ENCODE peak calls at places on chromosomes 11 and 22, in four cellular contexts. L is astrocyte of the cerebellum, Z is body of pancreas, S is pancreas. J is an unnamed sample.

GRCh38 chr11:112504056-112504455 is 243.4 kb upstream of the PLET1 start:
- DNase-seq in L (no peak), Z (no peak), S (no peak), J (no peak)

GRCh38 chr22:19041403-19042074 is 80.7 kb downstream of the DGCR2 start:
- DNase-seq in L (no peak), Z (no peak), S (no peak), J (no peak)

GRCh38 chr11:2750601-2751522 is 51.1 kb upstream of the KCNQ1OT1 start:
- DNase-seq in L (no peak), Z (peak; percentile 43), S (no peak), J (no peak)

GRCh38 chr11:110525883-110526282 is 96.1 kb downstream of the FDX1 start:
- DNase-seq in L (peak; percentile 71), Z (no peak), S (no peak), J (peak; percentile 74)

GRCh38 chr11:105139669-105140068 is at the start of gene CARD18:
- DNase-seq in L (no peak), Z (no peak), S (no peak), J (no peak)

GRCh38 chr11:111983187-111983986 is 41.8 kb upstream of the DLAT start:
- DNase-seq in L (no peak), Z (peak; percentile 79), S (peak; percentile 83), J (no peak)

GRCh38 chr11:46560300-46561025 is 33.4 kb downstream of the AMBRA1 start:
- DNase-seq in L (peak; percentile 27), Z (no peak), S (no peak), J (no peak)

GRCh38 chr11:1157341-1157644 is 460 bp upstream of the MUC5AC start:
- DNase-seq in L (no peak), Z (no peak), S (no peak), J (no peak)

GRCh38 chr11:17511571-17511970 is 32.6 kb downstream of the USH1C start:
- DNase-seq in L (no peak), Z (no peak), S (no peak), J (no peak)

DNA sequence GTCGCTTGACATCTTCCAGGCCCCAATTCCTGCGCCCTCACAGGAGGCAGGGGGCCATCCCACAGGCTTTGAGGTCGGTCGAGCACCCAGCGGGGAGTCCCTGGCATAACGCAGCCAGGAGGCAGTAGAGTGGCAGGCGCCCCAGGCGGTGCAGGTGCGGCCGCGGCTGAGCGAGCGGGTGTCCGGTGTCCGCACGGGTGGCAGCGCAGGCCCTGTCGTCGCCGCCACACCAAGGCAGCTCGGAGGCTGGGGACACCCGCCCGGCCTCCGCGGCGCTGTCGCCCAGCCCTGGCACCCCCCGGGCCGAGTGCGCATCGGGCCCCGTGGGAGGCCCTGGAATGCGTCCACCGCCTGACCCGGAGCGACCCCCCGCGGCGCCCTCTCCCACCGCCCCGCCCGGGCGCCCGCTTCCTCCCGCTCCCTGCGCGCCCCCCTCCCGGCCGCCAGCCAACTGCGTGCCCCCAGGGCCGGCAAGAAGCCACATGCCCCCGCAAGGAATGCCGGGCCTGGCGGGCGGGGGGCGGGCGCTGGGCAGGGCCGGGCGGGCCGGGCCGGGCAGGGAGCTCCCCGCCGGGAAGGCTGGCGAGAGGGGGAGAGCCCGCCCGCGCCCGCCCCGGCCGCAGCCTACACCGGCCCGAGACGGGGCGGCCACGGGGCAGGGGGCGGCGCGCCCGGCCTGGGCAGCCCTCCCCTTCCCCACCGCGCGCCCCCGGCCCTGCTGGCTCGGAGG is 33.9 kb downstream of the PRDM11 start:
- DNase-seq in L (no peak), Z (peak; percentile 77), S (peak; percentile 60), J (no peak)
- H3K4me3 ChIP-seq in L (peak overlapping the region; percentile 40), Z (peak overlapping the region; percentile 27), S (peak overlapping the region; percentile 53), J (peak overlapping the region; percentile 44)

GRCh38 chr22:39077513-39077840 is 402 bp downstream of the APOBEC3G start:
- DNase-seq in L (no peak), Z (no peak), S (no peak), J (no peak)
- H3K4me3 ChIP-seq in L (peak overlapping the region; percentile 28), Z (no peak overlapping the region), S (no peak overlapping the region), J (peak overlapping the region; percentile 42)

DNA sequence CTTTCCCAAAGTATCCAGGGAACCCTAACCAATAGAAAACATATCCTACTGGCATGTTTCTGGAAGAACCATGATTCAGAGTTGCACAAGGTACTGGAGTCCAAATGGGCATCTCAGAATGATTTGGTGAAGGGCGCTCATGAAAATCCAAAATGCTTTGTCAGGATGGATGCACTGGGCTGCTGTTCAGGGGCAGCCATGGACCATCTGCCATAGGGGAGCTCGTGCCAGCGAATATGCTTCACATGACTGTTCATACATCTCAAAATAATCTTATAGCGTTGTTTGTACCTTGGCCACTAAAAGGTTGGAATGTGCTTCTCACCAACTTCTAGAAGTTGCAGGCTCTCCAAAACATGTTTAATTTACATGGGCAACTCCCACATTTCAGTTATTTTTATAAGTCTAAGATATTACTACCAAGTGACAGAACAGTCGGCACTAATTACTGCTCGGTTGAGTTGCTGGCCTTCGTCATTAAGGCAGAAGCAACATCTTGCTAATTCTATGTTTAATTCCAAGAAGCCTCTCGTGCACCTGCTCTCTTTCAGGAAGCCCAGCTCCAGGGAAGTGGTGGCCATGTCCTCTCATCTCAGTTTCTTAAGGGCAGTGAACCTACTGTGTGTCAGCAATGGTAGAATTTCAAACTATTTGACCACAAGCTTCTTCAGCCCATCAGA is 1497.7 kb downstream of the TBC1D22A start:
- DNase-seq in L (no peak), Z (no peak), S (no peak), J (no peak)
- H3K4me3 ChIP-seq in L (no peak overlapping the region), Z (no peak overlapping the region), S (no peak overlapping the region), J (no peak overlapping the region)

DNA sequence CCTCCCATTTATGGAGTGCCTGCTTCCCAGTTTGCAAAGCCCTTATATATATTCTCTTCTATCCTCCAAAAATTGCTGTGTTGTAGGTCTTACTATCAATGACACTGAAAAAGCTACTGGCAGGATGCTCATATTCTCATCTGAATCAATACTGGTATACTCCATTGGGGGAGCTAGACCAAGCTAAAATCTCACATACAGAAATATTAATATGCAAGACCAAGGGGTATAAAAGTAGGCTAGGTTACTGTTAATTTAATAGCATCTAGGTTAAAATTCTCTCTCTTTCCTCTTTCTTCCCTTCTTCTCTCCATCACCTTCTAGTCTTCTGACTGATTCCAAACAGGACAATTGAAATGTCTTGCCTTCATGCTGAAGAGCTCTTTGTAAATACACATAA is 17.1 kb upstream of the BDNF start:
- DNase-seq in L (no peak), Z (no peak), S (no peak), J (no peak)
- H3K4me3 ChIP-seq in L (no peak overlapping the region), Z (no peak overlapping the region), S (no peak overlapping the region), J (no peak overlapping the region)

GRCh38 chr22:30301995-30302809 is 12.9 kb upstream of the CASTOR1 start:
- DNase-seq in L (peak; percentile 89), Z (no peak), S (no peak), J (peak; percentile 52)

GRCh38 chr22:30298005-30298701 is 8.8 kb upstream of the CASTOR1 start:
- DNase-seq in L (no peak), Z (peak; percentile 60), S (no peak), J (no peak)

GRCh38 chr22:30297276-30298004 is 8.1 kb upstream of the CASTOR1 start:
- DNase-seq in L (no peak), Z (no peak), S (no peak), J (no peak)

GRCh38 chr22:30296851-30297250 is 7.5 kb upstream of the CASTOR1 start:
- DNase-seq in L (no peak), Z (no peak), S (no peak), J (no peak)

DNA sequence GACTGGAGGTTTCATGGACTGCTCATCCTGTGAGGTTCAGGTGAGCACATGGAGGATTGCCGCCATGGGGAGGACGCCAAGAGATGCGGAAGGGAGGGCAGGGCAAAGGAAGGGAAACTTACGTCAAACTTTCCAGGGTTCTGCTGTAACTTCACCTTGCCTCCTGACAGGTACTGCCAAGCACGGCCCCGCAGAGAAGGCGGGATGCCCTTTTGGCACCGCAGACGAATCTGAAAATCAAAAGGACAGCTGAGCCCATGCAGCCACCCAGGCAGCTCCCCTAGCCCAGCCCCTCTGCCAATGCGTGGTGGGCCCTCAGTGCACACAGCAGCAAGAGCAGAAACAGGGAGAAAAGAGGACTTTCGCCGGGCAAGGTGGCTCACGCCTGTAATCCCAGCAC is 10.0 kb upstream of the CASTOR1 start:
- DNase-seq in L (no peak), Z (no peak), S (no peak), J (no peak)
- H3K4me3 ChIP-seq in L (no peak overlapping the region), Z (no peak overlapping the region), S (no peak overlapping the region), J (no peak overlapping the region)

GRCh38 chr22:36405221-36405631 is 17.5 kb upstream of the MYH9 start:
- DNase-seq in L (no peak), Z (no peak), S (no peak), J (no peak)

GRCh38 chr22:36405671-36406070 is 17.9 kb upstream of the MYH9 start:
- DNase-seq in L (no peak), Z (no peak), S (no peak), J (no peak)

GRCh38 chr22:36406721-36407120 is 19.0 kb upstream of the MYH9 start:
- DNase-seq in L (no peak), Z (no peak), S (no peak), J (no peak)

GRCh38 chr22:36404436-36404835 is 16.7 kb upstream of the MYH9 start:
- DNase-seq in L (no peak), Z (no peak), S (no peak), J (no peak)

DNA sequence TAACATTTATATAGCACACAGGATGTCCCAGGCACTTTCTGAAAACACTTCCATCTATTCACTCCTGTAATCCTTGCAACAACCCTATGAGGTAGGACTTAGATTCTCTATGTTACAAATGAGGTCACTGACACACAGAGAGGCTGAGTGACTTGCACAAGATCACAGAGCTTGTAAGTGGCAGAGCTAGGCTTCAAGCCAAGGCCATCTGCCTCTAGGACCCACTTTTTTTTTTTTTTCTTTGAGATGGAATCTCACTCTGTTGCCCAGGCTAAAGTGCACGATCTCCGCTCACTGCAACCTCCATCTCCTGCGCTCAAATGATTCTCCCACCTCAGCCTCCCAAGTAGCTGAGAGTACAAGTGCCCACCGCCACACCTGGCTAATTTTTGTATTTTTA is 18.4 kb upstream of the MYH9 start:
- DNase-seq in L (no peak), Z (no peak), S (no peak), J (no peak)
- H3K4me3 ChIP-seq in L (no peak overlapping the region), Z (no peak overlapping the region), S (no peak overlapping the region), J (no peak overlapping the region)

GRCh38 chr22:36236338-36237319 is 2.7 kb downstream of the APOL2 start:
- DNase-seq in L (no peak), Z (no peak), S (no peak), J (no peak)
- H3K4me3 ChIP-seq in L (peak overlapping the region; percentile 14), Z (no peak overlapping the region), S (no peak overlapping the region), J (no peak overlapping the region)

J was measured in BJ.